ENCODE peak calls at places on chromosomes 7 and 10, in five cellular contexts. D, A, U, V and Z are unnamed samples.

GRCh38 chr10:3548096-3548495 is 236.9 kb downstream of the KLF6 start:
- DNase-seq in V (no peak), U (no peak), D (no peak), A (no peak), Z (no peak)

GRCh38 chr7:32115831-32116230 is 45.6 kb upstream of the PDE1C start:
- DNase-seq in A (no peak), U (no peak), D (no peak), V (no peak), Z (no peak)

GRCh38 chr10:29392376-29393021 is 103.6 kb downstream of the LYZL1 start:
- DNase-seq in D (no peak), U (peak), A (peak), V (no peak), Z (peak)

GRCh38 chr7:100839361-100839760 is 12.0 kb upstream of the EPHB4 start:
- DNase-seq in U (no peak), D (no peak), A (no peak), V (no peak), Z (no peak)

GRCh38 chr10:7942311-7942710 is 112.2 kb upstream of the GATA3 start:
- DNase-seq in A (no peak), D (no peak), V (no peak), U (no peak), Z (no peak)

GRCh38 chr10:123132576-123133477 is 2.9 kb upstream of the HMX3 start:
- DNase-seq in A (peak), V (peak), U (peak), D (peak), Z (peak)

GRCh38 chr10:5905854-5906507 is 15.9 kb downstream of the FBH1 start:
- DNase-seq in V (peak), U (no peak), A (no peak), D (peak), Z (no peak)

GRCh38 chr7:157138101-157138423 is 664 bp upstream of the UBE3C start:
- DNase-seq in A (no peak), D (no peak), U (no peak), V (no peak), Z (no peak)

GRCh38 chr10:128040681-128041080 is 85.5 kb downstream of the MKI67 start:
- DNase-seq in D (no peak), V (no peak), U (no peak), A (no peak), Z (no peak)

GRCh38 chr10:34996843-34997242 is 93.3 kb downstream of the CUL2 start:
- DNase-seq in A (no peak), U (no peak), D (no peak), V (no peak), Z (no peak)

GRCh38 chr7:17408245-17408903 is 109.9 kb downstream of the AHR start:
- DNase-seq in A (no peak), D (no peak), V (no peak), U (no peak), Z (no peak)

GRCh38 chr7:17722798-17723197 is 217.5 kb downstream of the SNX13 start:
- DNase-seq in D (no peak), U (no peak), V (no peak), A (no peak), Z (no peak)

GRCh38 chr10:16952610-16953009 is 135.4 kb upstream of the RSU1 start:
- DNase-seq in A (no peak), V (no peak), D (no peak), U (no peak), Z (no peak)
- TF ChIP-seq CTCF in A (no peak), V (no peak), D (no peak), U (no peak), Z (no peak)

GRCh38 chr10:17115683-17116082 is 13.9 kb downstream of the CUBN start:
- DNase-seq in U (no peak), D (no peak), A (no peak), V (no peak), Z (no peak)
- TF ChIP-seq CTCF in U (no peak), D (no peak), A (no peak), V (no peak), Z (no peak)

DNA sequence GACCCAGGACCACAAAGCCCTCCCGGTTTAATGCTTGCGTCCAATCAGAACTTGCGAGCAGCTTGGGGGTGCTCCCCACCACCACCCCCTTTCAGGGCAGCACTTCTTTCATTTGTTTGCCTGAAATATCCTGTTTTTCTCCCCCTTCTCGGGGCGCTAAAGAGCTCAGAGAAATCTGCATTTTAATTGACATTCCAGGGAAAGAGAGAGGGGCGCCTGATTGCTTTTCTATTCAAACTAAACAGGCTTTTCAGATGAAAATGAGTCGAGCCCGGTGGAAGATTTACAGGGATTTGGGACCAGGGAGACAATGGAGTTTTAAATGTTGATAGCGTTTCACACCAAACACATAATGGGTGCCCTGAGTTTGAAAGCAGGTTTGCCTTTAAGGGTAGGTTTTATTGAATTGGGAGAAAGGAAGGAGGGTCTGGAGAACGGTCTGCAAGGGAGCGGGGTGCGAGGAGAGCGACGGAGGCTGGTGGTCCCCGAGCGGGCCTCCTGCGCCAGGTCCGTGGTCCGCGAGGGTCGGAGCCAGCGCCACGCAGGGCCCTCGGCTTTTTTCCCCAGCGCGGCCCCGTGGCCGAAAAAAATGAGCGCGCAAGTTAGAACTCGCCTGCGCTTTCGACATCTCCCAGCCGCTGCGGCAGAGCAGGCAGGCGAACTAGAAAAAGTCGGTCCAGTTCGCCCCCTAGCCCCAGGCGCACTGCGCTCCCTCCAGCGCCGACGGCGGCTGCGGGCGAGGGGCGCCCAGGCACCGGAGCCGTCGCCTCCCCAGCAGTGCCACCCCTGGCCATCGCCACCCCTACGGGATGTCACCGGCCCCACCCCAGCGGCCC is 1.4 kb downstream of the FGFR2 start:
- DNase-seq in U (peak), D (no peak), V (peak), A (no peak), Z (no peak)
- TF ChIP-seq CTCF in U (no peak), D (no peak), V (peak), A (no peak), Z (no peak)

DNA sequence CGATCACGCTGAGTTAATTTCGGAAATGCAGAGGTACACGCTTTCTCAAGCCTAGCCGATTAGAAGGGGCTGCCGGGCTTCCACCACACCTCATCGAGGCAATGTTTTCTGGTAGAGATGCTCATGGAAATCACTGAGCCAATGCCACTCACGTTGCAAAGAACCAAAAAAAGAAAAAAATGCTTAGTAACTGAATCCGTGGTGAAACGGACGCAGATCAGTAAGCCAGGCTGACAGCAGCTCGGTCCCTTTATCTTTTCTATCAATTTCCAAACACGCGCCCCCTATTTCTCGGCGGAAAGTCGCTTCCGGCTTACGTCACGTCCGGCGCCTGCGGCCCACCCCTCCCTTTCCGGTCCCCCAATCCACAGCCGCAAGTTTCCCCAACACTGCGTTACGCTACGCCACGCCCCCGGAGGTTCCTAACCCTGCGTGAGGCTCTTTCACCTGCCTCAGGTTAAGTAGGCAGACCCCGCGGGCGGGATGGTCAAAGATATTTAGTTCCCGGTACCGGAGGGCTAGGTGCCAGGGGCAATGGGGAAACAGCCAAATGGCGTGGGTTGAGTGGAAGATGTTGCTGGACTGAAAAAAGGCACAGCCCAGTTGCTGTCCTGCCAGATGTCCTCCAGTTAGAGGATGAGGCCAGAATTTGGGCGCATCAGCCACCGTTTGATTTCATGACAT is at the start of gene NSUN6:
- DNase-seq in U (peak), D (peak), V (peak), A (peak), Z (peak)
- TF ChIP-seq CTCF in U (no peak), D (peak), V (no peak), A (no peak), Z (no peak)